ENCODE peak calls at places on chromosomes 1 and 21, in eight cellular contexts. One of them, this sample, is unnamed.
A peak's percentile ranks its signal among the peaks of the same experiment; 100 is the strongest.

GRCh38 chr1:100552031-100552430 is 14.1 kb downstream of the GPR88 start:
- DNase-seq in GM13977: no peak
- DNase-seq in H9: no peak
- DNase-seq in SK-N-SH: no peak
- DNase-seq in mesothelial cell of epicardium: no peak
- DNase-seq in endodermal cell: no peak
- DNase-seq in brain microvascular endothelial cell: no peak
- DNase-seq in IMR-90: no peak
- DNase-seq in this sample: no peak

GRCh38 chr21:25103500-25104207 is 503.6 kb downstream of the MRPL39 start:
- DNase-seq in GM13977: no peak
- DNase-seq in H9: no peak
- DNase-seq in SK-N-SH: no peak
- DNase-seq in mesothelial cell of epicardium: no peak
- DNase-seq in endodermal cell: no peak
- DNase-seq in brain microvascular endothelial cell: no peak
- DNase-seq in IMR-90: peak; percentile 35
- DNase-seq in this sample: peak; percentile 81

GRCh38 chr1:21175324-21175669 is 1.4 kb downstream of the EIF4G3 start:
- DNase-seq in GM13977: no peak
- DNase-seq in H9: no peak
- DNase-seq in SK-N-SH: peak; percentile 20
- DNase-seq in mesothelial cell of epicardium: no peak
- DNase-seq in endodermal cell: no peak
- DNase-seq in brain microvascular endothelial cell: peak; percentile 37
- DNase-seq in IMR-90: peak; percentile 27
- DNase-seq in this sample: peak; percentile 45

GRCh38 chr1:11383553-11384169 is 95.3 kb upstream of the DISP3 start:
- DNase-seq in GM13977: no peak
- DNase-seq in H9: no peak
- DNase-seq in SK-N-SH: no peak
- DNase-seq in mesothelial cell of epicardium: no peak
- DNase-seq in endodermal cell: no peak
- DNase-seq in brain microvascular endothelial cell: no peak
- DNase-seq in IMR-90: no peak
- DNase-seq in this sample: no peak

GRCh38 chr1:115189814-115190541 is 100.7 kb upstream of the TSPAN2 start:
- DNase-seq in GM13977: no peak
- DNase-seq in H9: no peak
- DNase-seq in SK-N-SH: no peak
- DNase-seq in mesothelial cell of epicardium: no peak
- DNase-seq in endodermal cell: no peak
- DNase-seq in brain microvascular endothelial cell: peak; percentile 54
- DNase-seq in IMR-90: peak; percentile 95
- DNase-seq in this sample: peak; percentile 91

GRCh38 chr1:61356995-61357394 is 274.6 kb downstream of the NFIA start:
- DNase-seq in GM13977: no peak
- DNase-seq in H9: no peak
- DNase-seq in SK-N-SH: no peak
- DNase-seq in mesothelial cell of epicardium: no peak
- DNase-seq in endodermal cell: no peak
- DNase-seq in brain microvascular endothelial cell: no peak
- DNase-seq in IMR-90: no peak
- DNase-seq in this sample: no peak

GRCh38 chr1:203663820-203664219 is 37.2 kb downstream of the ATP2B4 start:
- DNase-seq in GM13977: no peak
- DNase-seq in H9: no peak
- DNase-seq in SK-N-SH: no peak
- DNase-seq in mesothelial cell of epicardium: no peak
- DNase-seq in endodermal cell: no peak
- DNase-seq in brain microvascular endothelial cell: no peak
- DNase-seq in IMR-90: peak; percentile 61
- DNase-seq in this sample: peak; percentile 55

GRCh38 chr21:45555557-45556301 is 13.5 kb upstream of the SLC19A1 start:
- DNase-seq in GM13977: peak; percentile 95
- DNase-seq in H9: peak; percentile 92
- DNase-seq in SK-N-SH: peak; percentile 98
- DNase-seq in mesothelial cell of epicardium: peak; percentile 53
- DNase-seq in endodermal cell: peak; percentile 96
- DNase-seq in brain microvascular endothelial cell: peak; percentile 62
- DNase-seq in IMR-90: peak; percentile 86
- DNase-seq in this sample: no peak

GRCh38 chr1:26218906-26219494 is 15.0 kb upstream of the CEP85 start:
- DNase-seq in GM13977: no peak
- DNase-seq in H9: no peak
- DNase-seq in SK-N-SH: no peak
- DNase-seq in mesothelial cell of epicardium: no peak
- DNase-seq in endodermal cell: no peak
- DNase-seq in brain microvascular endothelial cell: no peak
- DNase-seq in IMR-90: no peak
- DNase-seq in this sample: no peak

GRCh38 chr1:20184997-20185833 is 681 bp upstream of the UBXN10 start:
- DNase-seq in GM13977: peak; percentile 50
- DNase-seq in H9: no peak
- DNase-seq in SK-N-SH: no peak
- DNase-seq in mesothelial cell of epicardium: no peak
- DNase-seq in endodermal cell: no peak
- DNase-seq in brain microvascular endothelial cell: no peak
- DNase-seq in IMR-90: no peak
- DNase-seq in this sample: no peak

GRCh38 chr1:241964550-241965241 is 7.1 kb downstream of the BECN2 start:
- DNase-seq in GM13977: no peak
- DNase-seq in H9: no peak
- DNase-seq in SK-N-SH: no peak
- DNase-seq in mesothelial cell of epicardium: no peak
- DNase-seq in endodermal cell: no peak
- DNase-seq in brain microvascular endothelial cell: no peak
- DNase-seq in IMR-90: peak; percentile 5
- DNase-seq in this sample: no peak

GRCh38 chr1:31396633-31397351 is 16.2 kb upstream of the SERINC2 start:
- DNase-seq in GM13977: no peak
- DNase-seq in H9: no peak
- DNase-seq in SK-N-SH: no peak
- DNase-seq in mesothelial cell of epicardium: no peak
- DNase-seq in endodermal cell: no peak
- DNase-seq in brain microvascular endothelial cell: peak; percentile 16
- DNase-seq in IMR-90: peak; percentile 90
- DNase-seq in this sample: no peak

GRCh38 chr21:34881421-34881820 is 167.7 kb downstream of the RUNX1 start:
- DNase-seq in GM13977: no peak
- DNase-seq in H9: no peak
- DNase-seq in SK-N-SH: no peak
- DNase-seq in mesothelial cell of epicardium: no peak
- DNase-seq in endodermal cell: no peak
- DNase-seq in brain microvascular endothelial cell: peak; percentile 77
- DNase-seq in IMR-90: peak; percentile 84
- DNase-seq in this sample: peak; percentile 84

GRCh38 chr1:39672551-39672947 is 642 bp upstream of the NT5C1A start:
- DNase-seq in GM13977: peak; percentile 72
- DNase-seq in H9: peak; percentile 68
- DNase-seq in SK-N-SH: peak; percentile 77
- DNase-seq in mesothelial cell of epicardium: no peak
- DNase-seq in endodermal cell: peak; percentile 83
- DNase-seq in brain microvascular endothelial cell: no peak
- DNase-seq in IMR-90: no peak
- DNase-seq in this sample: no peak

GRCh38 chr1:67162954-67163353 is 3.3 kb upstream of the IL23R start:
- DNase-seq in GM13977: peak; percentile 15
- DNase-seq in H9: no peak
- DNase-seq in SK-N-SH: no peak
- DNase-seq in mesothelial cell of epicardium: no peak
- DNase-seq in endodermal cell: no peak
- DNase-seq in brain microvascular endothelial cell: peak; percentile 16
- DNase-seq in IMR-90: peak; percentile 67
- DNase-seq in this sample: peak; percentile 68

GRCh38 chr1:119674835-119675289 is 26.8 kb upstream of the ZNF697 start:
- DNase-seq in GM13977: peak; percentile 50
- DNase-seq in H9: no peak
- DNase-seq in SK-N-SH: no peak
- DNase-seq in mesothelial cell of epicardium: no peak
- DNase-seq in endodermal cell: no peak
- DNase-seq in brain microvascular endothelial cell: peak; percentile 69
- DNase-seq in IMR-90: peak; percentile 11
- DNase-seq in this sample: peak; percentile 22

GRCh38 chr1:26287033-26287711 is 7.3 kb downstream of the SH3BGRL3 start:
- DNase-seq in GM13977: peak; percentile 62
- DNase-seq in H9: peak; percentile 24
- DNase-seq in SK-N-SH: no peak
- DNase-seq in mesothelial cell of epicardium: no peak
- DNase-seq in endodermal cell: no peak
- DNase-seq in brain microvascular endothelial cell: no peak
- DNase-seq in IMR-90: peak; percentile 21
- DNase-seq in this sample: no peak

GRCh38 chr1:108503062-108503740 is 53.1 kb downstream of the NBPF6 start:
- DNase-seq in GM13977: no peak
- DNase-seq in H9: peak; percentile 37
- DNase-seq in SK-N-SH: no peak
- DNase-seq in mesothelial cell of epicardium: no peak
- DNase-seq in endodermal cell: peak; percentile 73
- DNase-seq in brain microvascular endothelial cell: peak; percentile 53
- DNase-seq in IMR-90: peak; percentile 58
- DNase-seq in this sample: peak; percentile 46

GRCh38 chr1:206513312-206514111 is 6.2 kb downstream of the RASSF5 start:
- DNase-seq in GM13977: no peak
- DNase-seq in H9: no peak
- DNase-seq in SK-N-SH: no peak
- DNase-seq in mesothelial cell of epicardium: no peak
- DNase-seq in endodermal cell: no peak
- DNase-seq in brain microvascular endothelial cell: peak; percentile 39
- DNase-seq in IMR-90: peak; percentile 87
- DNase-seq in this sample: peak; percentile 86

GRCh38 chr1:76690784-76691183 is 176.5 kb upstream of the ST6GALNAC5 start:
- DNase-seq in GM13977: no peak
- DNase-seq in H9: no peak
- DNase-seq in SK-N-SH: no peak
- DNase-seq in mesothelial cell of epicardium: no peak
- DNase-seq in endodermal cell: no peak
- DNase-seq in brain microvascular endothelial cell: peak; percentile 25
- DNase-seq in IMR-90: no peak
- DNase-seq in this sample: peak; percentile 9

GRCh38 chr1:206075786-206076725 is 23.1 kb downstream of the RHEX start:
- DNase-seq in GM13977: no peak
- DNase-seq in H9: no peak
- DNase-seq in SK-N-SH: no peak
- DNase-seq in mesothelial cell of epicardium: no peak
- DNase-seq in endodermal cell: peak; percentile 61
- DNase-seq in brain microvascular endothelial cell: no peak
- DNase-seq in IMR-90: peak; percentile 43
- DNase-seq in this sample: no peak

GRCh38 chr1:6454856-6455751 is 10.9 kb downstream of the TNFRSF25 start:
- DNase-seq in GM13977: no peak
- DNase-seq in H9: peak; percentile 80
- DNase-seq in SK-N-SH: peak; percentile 74
- DNase-seq in mesothelial cell of epicardium: no peak
- DNase-seq in endodermal cell: peak; percentile 89
- DNase-seq in brain microvascular endothelial cell: no peak
- DNase-seq in IMR-90: no peak
- DNase-seq in this sample: no peak

GRCh38 chr1:32774464-32774808 is 42.7 kb downstream of the YARS1 start:
- DNase-seq in GM13977: no peak
- DNase-seq in H9: no peak
- DNase-seq in SK-N-SH: no peak
- DNase-seq in mesothelial cell of epicardium: no peak
- DNase-seq in endodermal cell: peak; percentile 49
- DNase-seq in brain microvascular endothelial cell: no peak
- DNase-seq in IMR-90: no peak
- DNase-seq in this sample: no peak
- TF ChIP-seq CTCF in GM13977: no peak
- TF ChIP-seq CTCF in H9: no peak
- TF ChIP-seq CTCF in SK-N-SH: no peak
- TF ChIP-seq CTCF in mesothelial cell of epicardium: no peak
- TF ChIP-seq CTCF in endodermal cell: no peak
- TF ChIP-seq CTCF in brain microvascular endothelial cell: no peak
- TF ChIP-seq CTCF in IMR-90: no peak
- TF ChIP-seq CTCF in this sample: no peak

GRCh38 chr1:161864577-161864976 is 98.5 kb downstream of the ATF6 start:
- DNase-seq in GM13977: no peak
- DNase-seq in H9: no peak
- DNase-seq in SK-N-SH: no peak
- DNase-seq in mesothelial cell of epicardium: no peak
- DNase-seq in endodermal cell: no peak
- DNase-seq in brain microvascular endothelial cell: peak; percentile 52
- DNase-seq in IMR-90: peak; percentile 51
- DNase-seq in this sample: peak; percentile 66
- TF ChIP-seq CTCF in GM13977: no peak
- TF ChIP-seq CTCF in H9: no peak
- TF ChIP-seq CTCF in SK-N-SH: peak; percentile 68
- TF ChIP-seq CTCF in mesothelial cell of epicardium: no peak
- TF ChIP-seq CTCF in endodermal cell: peak; percentile 40
- TF ChIP-seq CTCF in brain microvascular endothelial cell: peak; percentile 72
- TF ChIP-seq CTCF in IMR-90: peak; percentile 56
- TF ChIP-seq CTCF in this sample: peak; percentile 61

DNA sequence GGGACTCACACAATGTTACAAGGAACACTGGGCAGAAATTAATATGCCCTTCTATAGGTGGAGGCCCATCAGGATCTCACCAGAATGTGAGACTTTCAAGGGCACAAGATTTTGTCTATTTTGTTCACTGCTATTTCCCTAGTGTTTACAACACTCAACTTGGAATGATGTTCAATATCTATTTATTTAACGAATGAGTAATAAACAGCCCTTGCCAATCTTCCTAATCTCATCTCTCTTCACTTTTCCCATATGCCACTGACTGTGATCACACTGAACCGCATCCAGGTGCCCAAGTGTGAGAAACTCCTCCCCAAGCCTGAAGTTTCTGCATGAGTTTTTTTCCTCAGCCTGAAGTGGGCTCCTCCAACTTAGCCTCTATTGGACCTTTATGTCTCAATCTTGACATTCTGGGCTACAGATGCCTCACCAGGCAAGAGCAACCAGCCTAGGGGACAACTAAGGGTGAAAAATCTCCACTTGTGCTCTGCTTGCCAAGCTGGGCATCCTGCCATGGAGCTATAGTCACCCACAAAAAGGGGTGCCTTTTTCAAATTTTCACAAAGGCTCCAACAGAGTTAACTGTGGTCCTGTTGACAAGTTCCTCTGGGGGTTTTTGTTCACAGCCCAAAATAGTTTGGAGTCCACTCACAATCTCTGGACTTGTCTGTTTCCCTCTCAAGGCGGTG is 105.6 kb downstream of the PLPP3 start:
- DNase-seq in GM13977: no peak
- DNase-seq in H9: no peak
- DNase-seq in SK-N-SH: no peak
- DNase-seq in mesothelial cell of epicardium: no peak
- DNase-seq in endodermal cell: no peak
- DNase-seq in brain microvascular endothelial cell: no peak
- DNase-seq in IMR-90: peak; percentile 27
- DNase-seq in this sample: no peak
- TF ChIP-seq CTCF in GM13977: no peak
- TF ChIP-seq CTCF in H9: no peak
- TF ChIP-seq CTCF in SK-N-SH: no peak
- TF ChIP-seq CTCF in mesothelial cell of epicardium: no peak
- TF ChIP-seq CTCF in endodermal cell: no peak
- TF ChIP-seq CTCF in brain microvascular endothelial cell: no peak
- TF ChIP-seq CTCF in IMR-90: no peak
- TF ChIP-seq CTCF in this sample: no peak

GRCh38 chr1:91406773-91407389 is 2.2 kb upstream of the HFM1 start:
- DNase-seq in GM13977: no peak
- DNase-seq in H9: no peak
- DNase-seq in SK-N-SH: no peak
- DNase-seq in mesothelial cell of epicardium: no peak
- DNase-seq in endodermal cell: no peak
- DNase-seq in brain microvascular endothelial cell: no peak
- DNase-seq in IMR-90: no peak
- DNase-seq in this sample: no peak
- TF ChIP-seq CTCF in GM13977: no peak
- TF ChIP-seq CTCF in H9: peak; percentile 39
- TF ChIP-seq CTCF in SK-N-SH: peak; percentile 51
- TF ChIP-seq CTCF in mesothelial cell of epicardium: no peak
- TF ChIP-seq CTCF in endodermal cell: peak; percentile 45
- TF ChIP-seq CTCF in brain microvascular endothelial cell: peak; percentile 61
- TF ChIP-seq CTCF in IMR-90: peak; percentile 26
- TF ChIP-seq CTCF in this sample: peak; percentile 38